ENCODE peak calls at places on chromosomes 2 and 18, in nine cellular contexts. R is IMR-90; S is stomach; W is NCI-H524; V is stimulated activated CD4-positive, alpha-beta T cell treated with anti-CD3 and anti-CD28 coated beads, Interleukin-4, amount 100 ng/mL, for 4 hours; U is neural progenitor cell; A is dorsolateral prefrontal cortex; N is nephron progenitor cell; M is HTR-8/SVneo. L is an unnamed sample.
A peak's percentile ranks its signal among the peaks of the same experiment; 100 is the strongest.

GRCh38 chr2:102224824-102225739 is 38.3 kb downstream of the IL1RL2 start:
- DNase-seq in R (no peak), S (no peak), W (no peak), V (no peak), U (no peak), A (no peak), N (no peak), M (no peak), L (no peak)

GRCh38 chr2:20214566-20215182 is 10.3 kb downstream of the SDC1 start:
- DNase-seq in R (no peak), S (no peak), W (no peak), V (no peak), U (peak; percentile 39), A (no peak), N (no peak), M (no peak), L (no peak)

GRCh38 chr18:2997846-2998599 is 14.9 kb downstream of the LPIN2 start:
- DNase-seq in R (no peak), S (peak; percentile 58), W (no peak), V (no peak), U (no peak), A (no peak), N (no peak), M (no peak), L (no peak)

GRCh38 chr2:109388018-109388417 is 225.7 kb downstream of the SEPTIN10 start:
- DNase-seq in R (no peak), S (no peak), W (no peak), V (no peak), U (no peak), A (no peak), N (no peak), M (no peak), L (no peak)

GRCh38 chr2:73642338-73643018 is at the start of gene NAT8:
- DNase-seq in R (no peak), S (no peak), W (no peak), V (no peak), U (no peak), A (no peak), N (no peak), M (no peak), L (no peak)

GRCh38 chr2:152648336-152648735 is 68.9 kb downstream of the PRPF40A start:
- DNase-seq in R (peak; percentile 32), S (no peak), W (no peak), V (no peak), U (peak; percentile 15), A (no peak), N (no peak), M (no peak), L (no peak)

GRCh38 chr18:32470136-32470712 is 458 bp downstream of the GAREM1 start:
- DNase-seq in R (peak; percentile 17), S (peak; percentile 45), W (no peak), V (no peak), U (peak; percentile 69), A (peak; percentile 45), N (peak; percentile 64), M (no peak), L (peak; percentile 57)

GRCh38 chr2:86011449-86011941 is 94.2 kb downstream of the POLR1A start:
- DNase-seq in R (no peak), S (no peak), W (no peak), V (no peak), U (no peak), A (no peak), N (no peak), M (no peak), L (no peak)

GRCh38 chr18:35049111-35050003 is 8.1 kb downstream of the MAPRE2 start:
- DNase-seq in R (no peak), S (no peak), W (no peak), V (no peak), U (no peak), A (no peak), N (no peak), M (no peak), L (no peak)

GRCh38 chr2:183564726-183565125 is 440.5 kb downstream of the NUP35 start:
- DNase-seq in R (no peak), S (no peak), W (no peak), V (no peak), U (no peak), A (no peak), N (no peak), M (no peak), L (no peak)